ENCODE peak calls at places on chromosomes 6 and 20, in five cellular contexts. P, E, W, G and O are unnamed samples.

GRCh38 chr6:14074723-14075503 is 42.7 kb upstream of the CD83 start:
- DNase-seq in W (no peak), G (no peak), E (no peak), P (no peak), O (no peak)

GRCh38 chr6:87972279-87972678 is 75.4 kb upstream of the SPACA1 start:
- DNase-seq in E (no peak), W (no peak), P (no peak), G (no peak), O (no peak)

GRCh38 chr20:4076671-4077070 is 61.3 kb upstream of the RNF24 start:
- DNase-seq in W (no peak), P (no peak), E (no peak), G (no peak), O (no peak)

GRCh38 chr6:103122766-103123601 is 1729.5 kb downstream of the GRIK2 start:
- DNase-seq in W (no peak), P (peak; percentile 56), E (no peak), G (peak; percentile 4), O (no peak)

GRCh38 chr6:151679941-151680340 is 127.5 kb upstream of the ESR1 start:
- DNase-seq in P (no peak), G (no peak), E (no peak), W (no peak), O (no peak)

GRCh38 chr6:87322304-87323212 is at the start of gene SMIM8:
- DNase-seq in G (peak; percentile 93), W (peak; percentile 64), E (peak; percentile 24), P (peak; percentile 91), O (peak; percentile 88)

GRCh38 chr6:69578366-69578890 is 218.4 kb downstream of the LMBRD1 start:
- DNase-seq in G (no peak), W (no peak), P (no peak), E (no peak), O (no peak)

GRCh38 chr20:14715400-14715799 is 378.0 kb upstream of the FLRT3 start:
- DNase-seq in P (no peak), E (no peak), W (no peak), G (no peak), O (no peak)

GRCh38 chr6:152310371-152310954 is 326.7 kb downstream of the SYNE1 start:
- DNase-seq in P (no peak), W (no peak), E (no peak), G (no peak), O (no peak)

GRCh38 chr20:56359212-56360132 is 698 bp downstream of the FAM210B start:
- DNase-seq in P (peak; percentile 38), G (peak; percentile 19), W (peak; percentile 30), E (no peak), O (peak; percentile 78)

GRCh38 chr6:132365319-132365907 is 35.9 kb downstream of the MOXD1 start:
- DNase-seq in G (no peak), P (no peak), W (no peak), E (peak; percentile 81), O (peak; percentile 55)

GRCh38 chr6:143068001-143068400 is 7.3 kb downstream of the AIG1 start:
- DNase-seq in E (no peak), G (no peak), P (no peak), W (no peak), O (no peak)

GRCh38 chr6:31065556-31065955 is 46.8 kb downstream of the C6orf15 start:
- DNase-seq in G (no peak), W (no peak), E (no peak), P (no peak), O (no peak)

GRCh38 chr20:49349678-49350077 is 71.8 kb upstream of the ZNFX1 start:
- DNase-seq in E (no peak), G (no peak), W (no peak), P (no peak), O (peak; percentile 92)

GRCh38 chr6:147559016-147559415 is 50.5 kb downstream of the SAMD5 start:
- DNase-seq in E (no peak), P (no peak), G (no peak), W (no peak), O (no peak)

GRCh38 chr6:105994522-105995402 is 91.4 kb upstream of the PRDM1 start:
- DNase-seq in W (peak; percentile 40), G (no peak), P (peak; percentile 64), E (no peak), O (peak; percentile 69)

GRCh38 chr6:28333599-28334018 is 2.3 kb downstream of the ZSCAN31 start:
- DNase-seq in P (no peak), G (no peak), E (no peak), W (no peak), O (no peak)

GRCh38 chr6:29723666-29724588 is 693 bp downstream of the HLA-F start:
- DNase-seq in E (no peak), P (peak; percentile 57), W (no peak), G (peak; percentile 27), O (no peak)

GRCh38 chr20:9103955-9104354 is 35.1 kb downstream of the PLCB4 start:
- DNase-seq in G (no peak), P (no peak), W (no peak), E (no peak), O (no peak)

GRCh38 chr6:149236584-149236983 is 80.9 kb upstream of the TAB2 start:
- DNase-seq in P (no peak), W (no peak), G (no peak), E (no peak), O (no peak)

GRCh38 chr20:35833271-35833670 is 61.5 kb downstream of the PHF20 start:
- DNase-seq in G (peak; percentile 59), E (no peak), P (no peak), W (no peak), O (no peak)

GRCh38 chr6:157628463-157628862 is 194.6 kb upstream of the SNX9 start:
- DNase-seq in W (no peak), E (no peak), G (no peak), P (no peak), O (peak; percentile 9)

GRCh38 chr6:32183483-32184083 is 470 bp downstream of the AGER start:
- DNase-seq in W (no peak), G (no peak), P (no peak), E (no peak), O (no peak)

GRCh38 chr6:170289108-170289931 is 1.6 kb downstream of the DLL1 start:
- DNase-seq in W (no peak), P (no peak), E (no peak), G (no peak), O (peak; percentile 62)

GRCh38 chr20:17491488-17491887 is 39.7 kb downstream of the BFSP1 start:
- DNase-seq in W (no peak), E (no peak), G (no peak), P (peak; percentile 8), O (peak; percentile 22)

GRCh38 chr6:109059148-109059547 is 35.5 kb downstream of the SESN1 start:
- DNase-seq in G (no peak), E (no peak), W (no peak), P (no peak), O (no peak)

GRCh38 chr6:109056661-109057060 is 38.0 kb downstream of the SESN1 start:
- DNase-seq in W (no peak), P (no peak), G (peak; percentile 24), E (no peak), O (no peak)

GRCh38 chr6:109059591-109060021 is 35.0 kb downstream of the SESN1 start:
- DNase-seq in W (no peak), G (no peak), E (no peak), P (no peak), O (no peak)

GRCh38 chr6:109060585-109060984 is 34.1 kb downstream of the SESN1 start:
- DNase-seq in G (no peak), P (no peak), E (no peak), W (no peak), O (no peak)

GRCh38 chr6:109058620-109059019 is 36.0 kb downstream of the SESN1 start:
- DNase-seq in E (no peak), P (no peak), W (no peak), G (no peak), O (no peak)
- H3K27ac ChIP-seq in E (no peak overlapping the region), P (no peak overlapping the region), W (no peak overlapping the region), G (no peak overlapping the region), O (no peak overlapping the region)

GRCh38 chr20:26216025-26216424 is 519.4 kb upstream of the ZNF337 start:
- DNase-seq in P (no peak), G (no peak), E (no peak), W (no peak), O (no peak)
- H3K4me1 ChIP-seq in P (no peaks in the 10 kb centered on the region), G (no peaks in the 10 kb centered on the region), E (no peaks in the 10 kb centered on the region), W (no peaks in the 10 kb centered on the region), O (no peaks in the 10 kb centered on the region)

GRCh38 chr6:10276106-10276505 is 138.8 kb downstream of the TFAP2A start:
- DNase-seq in E (no peak), P (no peak), G (no peak), W (no peak), O (no peak)

GRCh38 chr6:10276888-10277287 is 138.0 kb downstream of the TFAP2A start:
- DNase-seq in W (no peak), P (no peak), G (no peak), E (no peak), O (no peak)

GRCh38 chr6:10278786-10279185 is 136.1 kb downstream of the TFAP2A start:
- DNase-seq in E (no peak), G (no peak), W (no peak), P (no peak), O (no peak)
- TF ChIP-seq EP300 in E (no peak), G (no peak), W (no peak), P (no peak), O (no peak)

GRCh38 chr6:17928514-17929430 is 58.7 kb downstream of the KIF13A start:
- DNase-seq in P (no peak), E (no peak), G (no peak), W (no peak), O (no peak)
- H3K27ac ChIP-seq in P (peak overlapping the region; percentile 60), E (no peak overlapping the region), G (peak overlapping the region; percentile 28), W (peak overlapping the region; percentile 60), O (peak overlapping the region; percentile 36)

DNA sequence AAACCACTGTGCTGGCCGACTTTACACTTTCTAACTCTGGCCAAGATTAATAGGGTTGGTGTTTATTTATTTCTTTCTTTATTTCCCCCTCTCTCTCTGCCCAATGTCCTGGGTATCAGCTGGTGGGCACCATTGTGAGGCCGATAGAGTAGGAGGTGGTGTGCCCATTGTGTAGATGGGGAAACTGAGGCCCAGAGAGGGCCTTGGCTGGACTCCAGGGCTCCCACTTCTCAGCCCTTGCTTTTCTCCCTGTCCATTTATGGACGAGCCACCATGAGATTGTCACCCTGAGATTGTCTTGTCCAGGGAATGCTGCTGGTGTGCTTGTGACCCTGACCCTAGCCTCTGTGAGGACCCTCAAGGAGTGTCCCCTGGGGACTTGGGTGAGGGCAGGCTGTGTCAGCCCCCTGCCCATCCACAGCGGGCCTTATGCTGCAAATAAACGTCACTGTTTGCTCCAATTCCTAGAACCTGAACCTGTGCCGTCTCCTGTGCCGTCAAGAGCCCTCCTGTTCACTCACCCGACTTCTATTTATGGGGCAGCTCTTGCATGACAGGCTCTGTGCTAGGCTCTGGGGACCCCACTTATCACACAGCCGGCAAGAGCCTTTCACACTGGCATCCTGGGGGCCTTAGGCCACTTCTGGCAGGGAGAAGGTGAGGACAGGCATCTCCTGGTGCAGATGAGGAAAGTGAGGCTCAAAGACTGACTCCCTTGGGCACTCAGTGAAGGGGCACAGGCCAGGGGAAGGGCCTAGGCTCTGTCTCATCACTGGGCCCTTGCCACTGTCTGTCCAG is 24.8 kb downstream of the SUN5 start:
- DNase-seq in P (no peak), E (no peak), W (no peak), G (no peak), O (peak; percentile 2)
- H3K4me1 ChIP-seq in P (no peaks in the 10 kb centered on the region), E (no peaks in the 10 kb centered on the region), W (no peaks in the 10 kb centered on the region), G (no peaks in the 10 kb centered on the region), O (no peaks in the 10 kb centered on the region)